ENCODE peak calls at places on chromosome 21, in seven cellular contexts. T, E, C, H, P, J and K are unnamed samples.

GRCh38 chr21:39373634-39374033 is 24.7 kb upstream of the HMGN1 start:
- DNase-seq in T (no peak), E (no peak), C (no peak), H (peak; percentile 47), P (no peak), J (no peak), K (no peak)

GRCh38 chr21:43188181-43188580 is 19.4 kb downstream of the CRYAA start:
- DNase-seq in T (peak; percentile 24), E (peak; percentile 1), C (no peak), H (no peak), P (no peak), J (no peak), K (no peak)

GRCh38 chr21:25179116-25179515 is 428.2 kb downstream of the MRPL39 start:
- DNase-seq in T (no peak), E (no peak), C (no peak), H (peak; percentile 30), P (no peak), J (no peak), K (no peak)

GRCh38 chr21:24445517-24445916 is 1161.8 kb downstream of the MRPL39 start:
- DNase-seq in T (no peak), E (no peak), C (no peak), H (no peak), P (no peak), J (no peak), K (no peak)

GRCh38 chr21:27759091-27759659 is 792.3 kb upstream of the ADAMTS5 start:
- DNase-seq in T (peak; percentile 58), E (no peak), C (peak; percentile 60), H (no peak), P (no peak), J (peak; percentile 12), K (no peak)

GRCh38 chr21:43278359-43278758 is 109.6 kb downstream of the CRYAA start:
- DNase-seq in T (no peak), E (no peak), C (no peak), H (no peak), P (no peak), J (no peak), K (no peak)

GRCh38 chr21:36200089-36200561 is 43.5 kb downstream of the DOP1B start:
- DNase-seq in T (no peak), E (no peak), C (no peak), H (no peak), P (no peak), J (no peak), K (no peak)

GRCh38 chr21:39073717-39074116 is 109.5 kb downstream of the PSMG1 start:
- DNase-seq in T (no peak), E (no peak), C (no peak), H (no peak), P (no peak), J (no peak), K (no peak)

GRCh38 chr21:41168391-41169257 is 664 bp downstream of the BACE2 start:
- DNase-seq in T (peak; percentile 75), E (peak; percentile 38), C (peak; percentile 68), H (peak; percentile 68), P (peak; percentile 40), J (peak; percentile 62), K (peak; percentile 60)

GRCh38 chr21:41167348-41168342 is at the start of gene BACE2:
- DNase-seq in T (peak; percentile 88), E (peak; percentile 66), C (peak; percentile 87), H (peak; percentile 68), P (peak; percentile 62), J (peak; percentile 79), K (peak; percentile 83)

GRCh38 chr21:41170442-41170841 is 2.5 kb downstream of the BACE2 start:
- DNase-seq in T (peak; percentile 75), E (no peak), C (no peak), H (peak; percentile 34), P (no peak), J (no peak), K (peak; percentile 32)

GRCh38 chr21:41169701-41170100 is 1.7 kb downstream of the BACE2 start:
- DNase-seq in T (no peak), E (no peak), C (no peak), H (no peak), P (no peak), J (no peak), K (no peak)

GRCh38 chr21:41169258-41169576 is 1.3 kb downstream of the BACE2 start:
- DNase-seq in T (no peak), E (no peak), C (no peak), H (no peak), P (no peak), J (no peak), K (no peak)
- H3K4me1 ChIP-seq in T (no peaks in the 10 kb centered on the region), E (peaks cover 29% of the 10 kb centered on the region), C (peaks cover 20% of the 10 kb centered on the region), H (no peaks in the 10 kb centered on the region), P (no peaks in the 10 kb centered on the region), J (peaks cover 5% of the 10 kb centered on the region), K (peaks cover 10% of the 10 kb centered on the region)

GRCh38 chr21:30101967-30102366 is 64.6 kb downstream of the CLDN17 start:
- DNase-seq in T (no peak), E (no peak), C (no peak), H (no peak), P (no peak), J (no peak), K (no peak)

GRCh38 chr21:30102881-30103280 is 63.7 kb downstream of the CLDN17 start:
- DNase-seq in T (no peak), E (no peak), C (no peak), H (no peak), P (no peak), J (no peak), K (no peak)

GRCh38 chr21:30097791-30098190 is 68.8 kb downstream of the CLDN17 start:
- DNase-seq in T (no peak), E (no peak), C (no peak), H (no peak), P (no peak), J (no peak), K (no peak)
- TF ChIP-seq POLR2A in T (no peak), E (no peak), C (no peak), H (no peak), P (no peak), J (no peak), K (no peak)

GRCh38 chr21:35023396-35024070 is 25.6 kb downstream of the RUNX1 start:
- DNase-seq in T (no peak), E (no peak), C (no peak), H (no peak), P (no peak), J (no peak), K (no peak)

GRCh38 chr21:35024071-35024420 is 25.1 kb downstream of the RUNX1 start:
- DNase-seq in T (no peak), E (no peak), C (no peak), H (no peak), P (no peak), J (no peak), K (no peak)

GRCh38 chr21:35026153-35026499 is 23.0 kb downstream of the RUNX1 start:
- DNase-seq in T (no peak), E (no peak), C (no peak), H (no peak), P (no peak), J (no peak), K (no peak)

GRCh38 chr21:35025206-35026152 is 23.6 kb downstream of the RUNX1 start:
- DNase-seq in T (no peak), E (no peak), C (no peak), H (no peak), P (no peak), J (no peak), K (no peak)

DNA sequence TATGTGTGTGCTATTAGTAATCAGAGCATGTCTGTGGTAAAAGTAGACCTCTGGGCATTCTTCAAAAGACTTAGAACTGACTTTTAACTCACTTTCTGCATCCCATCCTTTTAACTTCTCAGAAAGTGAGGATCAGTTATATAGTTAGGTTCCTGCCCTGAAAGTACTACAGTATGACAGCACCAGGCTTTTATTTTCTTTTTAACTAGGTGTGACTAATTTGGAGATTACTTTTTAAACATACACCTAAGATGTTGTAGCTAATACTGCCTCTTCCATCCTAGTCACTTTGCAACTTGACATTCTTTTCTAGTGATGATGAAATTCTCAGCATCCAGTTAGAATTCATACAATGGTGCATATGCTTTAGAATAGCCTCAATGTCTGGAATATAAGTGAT is 24.6 kb downstream of the RUNX1 start:
- DNase-seq in T (no peak), E (no peak), C (no peak), H (no peak), P (no peak), J (no peak), K (no peak)
- H3K4me1 ChIP-seq in T (peaks cover 23% of the 10 kb centered on the region), E (no peaks in the 10 kb centered on the region), C (no peaks in the 10 kb centered on the region), H (no peaks in the 10 kb centered on the region), P (no peaks in the 10 kb centered on the region), J (no peaks in the 10 kb centered on the region), K (no peaks in the 10 kb centered on the region)

DNA sequence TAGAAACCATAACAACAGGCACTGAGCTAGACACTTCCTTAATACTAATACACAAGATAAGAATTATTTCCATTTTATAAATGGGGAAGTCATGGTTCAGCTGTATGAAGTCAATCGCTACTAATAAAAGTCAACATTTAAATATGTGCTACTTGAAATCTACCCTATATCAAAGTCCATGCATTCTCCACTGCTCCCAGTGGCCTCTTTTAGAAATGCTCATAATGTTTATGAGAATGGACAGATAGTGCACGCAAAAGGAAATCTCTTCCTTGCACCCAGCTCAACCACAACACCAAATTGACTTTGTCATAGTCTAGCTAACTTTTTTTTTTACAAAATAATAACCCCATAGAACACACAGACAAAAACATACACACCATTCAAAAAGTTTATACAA is 281.7 kb upstream of the CXADR start:
- DNase-seq in T (no peak), E (no peak), C (no peak), H (no peak), P (no peak), J (no peak), K (no peak)
- TF ChIP-seq POLR2A in T (no peak), E (no peak), C (no peak), H (no peak), P (no peak), J (no peak), K (no peak)

GRCh38 chr21:44872266-44872567 is 1.3 kb downstream of the PTTG1IP start:
- DNase-seq in T (no peak), E (no peak), C (no peak), H (no peak), P (no peak), J (no peak), K (no peak)

GRCh38 chr21:44869860-44870747 is 3.4 kb downstream of the PTTG1IP start:
- DNase-seq in T (peak; percentile 70), E (no peak), C (peak; percentile 46), H (peak; percentile 96), P (peak; percentile 64), J (peak; percentile 92), K (peak; percentile 79)

GRCh38 chr21:44872568-44873355 is 728 bp downstream of the PTTG1IP start:
- DNase-seq in T (peak; percentile 52), E (no peak), C (peak; percentile 75), H (peak; percentile 46), P (peak; percentile 33), J (peak; percentile 54), K (peak; percentile 41)

GRCh38 chr21:44871576-44872265 is 1.8 kb downstream of the PTTG1IP start:
- DNase-seq in T (peak; percentile 73), E (no peak), C (peak; percentile 55), H (peak; percentile 77), P (no peak), J (peak; percentile 68), K (peak; percentile 39)

GRCh38 chr21:44870748-44871495 is 2.6 kb downstream of the PTTG1IP start:
- DNase-seq in T (peak; percentile 58), E (no peak), C (peak; percentile 84), H (no peak), P (no peak), J (peak; percentile 82), K (no peak)
- H3K4me1 ChIP-seq in T (peaks cover 25% of the 10 kb centered on the region), E (peaks cover 40% of the 10 kb centered on the region), C (peaks cover 76% of the 10 kb centered on the region), H (peaks cover 37% of the 10 kb centered on the region), P (peaks cover 24% of the 10 kb centered on the region), J (peaks cover 76% of the 10 kb centered on the region), K (peaks cover 15% of the 10 kb centered on the region)